ENCODE peak calls at places on chromosomes 13 and 19, in six cellular contexts. Z is ascending aorta; A is tibial nerve; H is CD8-positive, alpha-beta T cell; W is CD4-positive, alpha-beta memory T cell; L is Peyer's patch. U is an unnamed sample. For H3K9me3, the result is how much of the 10 kb centered on the place peaks cover.

GRCh38 chr13:42040730-42041016 is 7.8 kb upstream of the DGKH start:
- DNase-seq in Z (no peak), A (no peak), H (no peak), W (no peak), L (no peak), U (no peak)

GRCh38 chr13:50125556-50126377 is 110.5 kb downstream of the KCNRG start:
- DNase-seq in Z (peak), A (peak), H (peak), W (peak), L (peak), U (peak)

GRCh38 chr13:22141636-22142035 is 470.8 kb downstream of the FGF9 start:
- DNase-seq in Z (no peak), A (no peak), H (no peak), W (no peak), L (no peak), U (no peak)

GRCh38 chr19:33376423-33376822 is 2.9 kb downstream of the CEBPG start:
- DNase-seq in Z (peak), A (peak), H (no peak), W (no peak), L (peak), U (no peak)

GRCh38 chr19:46603195-46603637 is 2.1 kb downstream of the CALM3 start:
- DNase-seq in Z (peak), A (no peak), H (no peak), W (no peak), L (peak), U (no peak)

GRCh38 chr19:4555657-4556561 is 3.6 kb downstream of the SEMA6B start:
- DNase-seq in Z (no peak), A (no peak), H (no peak), W (no peak), L (peak), U (no peak)

GRCh38 chr13:49563513-49563912 is 21.8 kb downstream of the RCBTB1 start:
- DNase-seq in Z (no peak), A (no peak), H (no peak), W (no peak), L (no peak), U (no peak)

GRCh38 chr13:20720499-20720898 is 17.0 kb downstream of the IL17D start:
- DNase-seq in Z (no peak), A (no peak), H (no peak), W (no peak), L (no peak), U (no peak)

GRCh38 chr13:23743717-23744116 is 145.5 kb downstream of the MIPEP start:
- DNase-seq in Z (no peak), A (no peak), H (no peak), W (no peak), L (no peak), U (no peak)

GRCh38 chr19:41323430-41324125 is 13.6 kb downstream of the CCDC97 start:
- DNase-seq in Z (peak), A (peak), H (no peak), W (no peak), L (peak), U (no peak)

GRCh38 chr19:12749938-12750521 is 1.6 kb upstream of the BEST2 start:
- DNase-seq in Z (no peak), A (no peak), H (no peak), W (no peak), L (peak), U (no peak)

GRCh38 chr19:29482855-29483640 is 42.7 kb upstream of the VSTM2B start:
- DNase-seq in Z (no peak), A (no peak), H (no peak), W (no peak), L (no peak), U (no peak)

GRCh38 chr13:48000559-48001126 is 430 bp downstream of the SUCLA2 start:
- DNase-seq in Z (peak), A (no peak), H (no peak), W (no peak), L (no peak), U (peak)

GRCh38 chr19:32902448-32902847 is 32.9 kb upstream of the SLC7A9 start:
- DNase-seq in Z (no peak), A (no peak), H (no peak), W (no peak), L (peak), U (no peak)

DNA sequence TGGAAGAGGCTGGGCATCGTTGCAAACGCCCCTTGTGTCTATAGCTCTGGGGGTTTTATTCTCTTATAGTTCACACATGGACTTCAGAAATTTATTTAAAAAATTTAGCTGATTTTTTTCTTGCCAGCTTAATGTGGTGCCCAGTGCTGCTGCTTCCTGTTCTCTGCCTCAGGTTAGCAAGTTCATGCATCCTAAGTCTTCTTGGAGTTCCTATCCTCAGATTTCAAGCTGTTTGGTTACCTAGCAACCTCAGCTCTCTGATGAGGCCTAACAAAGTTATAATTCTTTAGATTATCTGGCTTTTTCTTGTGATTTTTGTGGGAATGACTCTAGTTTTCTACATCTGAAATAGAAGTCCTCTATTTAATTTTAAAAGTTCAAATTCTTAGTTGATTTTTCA is 250.9 kb downstream of the MAB21L1 start:
- DNase-seq in Z (no peak), A (no peak), H (no peak), W (no peak), L (no peak), U (no peak)
- H3K9me3 ChIP-seq in Z (under half), A (under half), H (under half), W (under half), L (under half), U (under half)

GRCh38 chr19:22733691-22734090 is 50.3 kb downstream of the ZNF99 start:
- DNase-seq in Z (no peak), A (no peak), H (no peak), W (no peak), L (no peak), U (no peak)
- H3K9me3 ChIP-seq in Z (under half), A (under half), H (under half), W (under half), L (under half), U (under half)

DNA sequence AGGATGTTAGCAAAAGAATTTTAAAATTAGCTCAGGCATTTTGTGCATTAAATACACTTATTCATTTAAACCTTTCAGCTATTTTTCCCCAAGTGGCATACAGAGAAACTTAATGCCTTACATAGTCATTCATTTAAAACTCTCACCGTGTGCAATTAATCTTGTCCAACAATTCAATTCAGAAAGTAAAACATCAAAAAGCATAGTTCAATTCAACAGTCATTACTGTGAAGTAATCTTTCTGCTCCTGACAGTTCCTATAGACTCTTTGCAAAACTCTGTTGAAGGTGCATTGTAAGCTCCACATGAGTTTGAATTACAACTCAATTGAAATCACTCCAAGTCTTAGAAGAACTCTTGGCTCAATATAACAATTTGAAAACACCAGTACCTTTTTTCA is 228.3 kb downstream of the DACH1 start:
- DNase-seq in Z (no peak), A (no peak), H (no peak), W (no peak), L (no peak), U (no peak)
- H3K9me3 ChIP-seq in Z (under half), A (under half), H (under half), W (under half), L (under half), U (under half)

GRCh38 chr19:34757441-34757840 is 15.6 kb downstream of the ZNF599 start:
- DNase-seq in Z (no peak), A (no peak), H (no peak), W (no peak), L (no peak), U (no peak)
- H3K9me3 ChIP-seq in Z (half or more), A (half or more), H (under half), W (under half), L (under half), U (under half)

GRCh38 chr13:114196629-114197028 is 17.6 kb downstream of the CFAP97D2 start:
- DNase-seq in Z (no peak), A (no peak), H (no peak), W (no peak), L (no peak), U (no peak)
- H3K9me3 ChIP-seq in Z (under half), A (under half), H (under half), W (under half), L (under half), U (under half)

GRCh38 chr19:51919606-51920005 is 7.7 kb upstream of the ZNF613 start:
- DNase-seq in Z (no peak), A (no peak), H (no peak), W (no peak), L (no peak), U (no peak)
- H3K9me3 ChIP-seq in Z (half or more), A (half or more), H (under half), W (under half), L (half or more), U (under half)

GRCh38 chr19:43576479-43576878 is 878 bp downstream of the PINLYP start:
- DNase-seq in Z (no peak), A (no peak), H (no peak), W (no peak), L (no peak), U (no peak)
- H3K9me3 ChIP-seq in Z (under half), A (under half), H (under half), W (under half), L (under half), U (under half)